ENCODE peak calls at places on chromosomes 3 and 15, in four cellular contexts. D is left lung, B is D721Med, I is activated B cell treated with CpG ODN at 0.5 μM for 24 hours. N is an unnamed sample.
A peak's percentile ranks its signal among the peaks of the same experiment; 100 is the strongest.

GRCh38 chr3:70726966-70727365 is 414.5 kb upstream of the MDFIC2 start:
- DNase-seq in D (no peak), B (no peak), I (no peak), N (no peak)

GRCh38 chr3:18247776-18248310 is 177.3 kb downstream of the SATB1 start:
- DNase-seq in B (no peak), I (no peak), D (no peak), N (no peak)

GRCh38 chr15:40340038-40340739 is 550 bp downstream of the CCDC9B start:
- DNase-seq in B (no peak), D (peak; percentile 61), I (no peak), N (no peak)

GRCh38 chr15:24899367-24899766 is 55.4 kb upstream of the SNRPN start:
- DNase-seq in D (no peak), B (no peak), I (no peak), N (no peak)

GRCh38 chr3:44237161-44237560 is 4.5 kb upstream of the TOPAZ1 start:
- DNase-seq in B (no peak), I (no peak), D (no peak), N (no peak)

GRCh38 chr3:48989126-48989795 is 780 bp upstream of the P4HTM start:
- DNase-seq in B (no peak), D (no peak), I (no peak), N (no peak)

GRCh38 chr3:133258358-133258757 is 141.5 kb upstream of the BFSP2 start:
- DNase-seq in B (no peak), D (no peak), I (no peak), N (no peak)

GRCh38 chr3:167318306-167318705 is 61.8 kb downstream of the ZBBX start:
- DNase-seq in B (no peak), D (no peak), I (no peak), N (no peak)

GRCh38 chr3:127831723-127832172 is 9.4 kb upstream of the MGLL start:
- DNase-seq in D (peak; percentile 53), I (peak; percentile 32), B (no peak), N (peak; percentile 58)

GRCh38 chr3:123656691-123657090 is 71.8 kb upstream of the HACD2 start:
- DNase-seq in B (no peak), I (no peak), D (no peak), N (no peak)
- TF ChIP-seq CTCF in B (peak; percentile 4), I (no peak), D (no peak), N (peak; percentile 63)

GRCh38 chr15:67127334-67127664 is 61.9 kb downstream of the SMAD3 start:
- DNase-seq in B (no peak), D (no peak), I (no peak), N (no peak)
- TF ChIP-seq CTCF in B (no peak), D (no peak), I (no peak), N (no peak)

GRCh38 chr3:38088126-38088525 is 48.8 kb downstream of the ACAA1 start:
- DNase-seq in B (no peak), I (no peak), D (no peak), N (no peak)

GRCh38 chr3:38084019-38084968 is 45.3 kb downstream of the DLEC1 start:
- DNase-seq in D (no peak), B (no peak), I (peak; percentile 21), N (no peak)

GRCh38 chr3:38084969-38085942 is 46.2 kb downstream of the DLEC1 start:
- DNase-seq in D (no peak), I (no peak), B (no peak), N (no peak)

GRCh38 chr3:38086496-38086895 is 47.5 kb downstream of the DLEC1 start:
- DNase-seq in I (no peak), D (no peak), B (no peak), N (no peak)

DNA sequence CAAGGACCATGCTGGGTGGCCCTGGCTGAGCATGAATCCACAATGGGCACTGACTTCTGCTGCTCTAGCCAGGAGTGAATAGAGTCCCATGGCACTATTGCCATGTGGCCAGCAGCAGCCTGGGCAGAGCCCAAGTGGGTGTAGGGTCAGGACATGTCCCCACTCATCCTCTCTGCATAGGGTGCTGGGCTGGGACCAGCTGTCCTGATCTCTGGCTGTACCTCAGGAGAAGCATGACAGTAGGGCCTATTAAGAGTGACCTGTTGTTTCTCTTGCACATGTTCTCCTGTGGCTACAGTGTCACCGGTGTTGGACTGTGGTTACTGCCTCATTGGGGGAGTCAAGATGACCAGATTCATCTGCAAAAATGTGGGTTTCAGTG is 46.9 kb downstream of the DLEC1 start:
- DNase-seq in B (no peak), D (no peak), I (no peak), N (no peak)
- TF ChIP-seq CTCF in B (no peak), D (no peak), I (no peak), N (no peak)

DNA sequence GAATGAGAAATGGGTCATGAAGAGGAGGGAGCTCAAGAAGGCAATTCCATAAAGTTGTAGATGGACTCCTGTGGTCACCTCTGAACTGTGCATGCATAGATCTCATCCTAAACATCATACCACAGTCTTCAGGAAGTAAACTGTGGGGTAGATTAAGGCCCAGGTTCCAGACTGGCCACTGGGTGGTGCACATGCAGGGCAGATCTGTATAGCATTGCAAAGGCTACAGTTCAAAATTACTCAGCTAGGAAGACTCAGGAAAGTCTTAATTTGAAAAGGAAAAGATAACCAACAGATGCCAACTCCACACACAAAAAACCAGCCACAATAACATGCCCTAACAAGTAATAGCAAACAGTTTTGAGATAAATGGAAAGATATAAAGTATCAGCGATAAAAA is 20.3 kb downstream of the KY start:
- DNase-seq in D (no peak), I (no peak), B (no peak), N (no peak)
- TF ChIP-seq CTCF in D (no peak), I (no peak), B (no peak), N (peak; percentile 23)

DNA sequence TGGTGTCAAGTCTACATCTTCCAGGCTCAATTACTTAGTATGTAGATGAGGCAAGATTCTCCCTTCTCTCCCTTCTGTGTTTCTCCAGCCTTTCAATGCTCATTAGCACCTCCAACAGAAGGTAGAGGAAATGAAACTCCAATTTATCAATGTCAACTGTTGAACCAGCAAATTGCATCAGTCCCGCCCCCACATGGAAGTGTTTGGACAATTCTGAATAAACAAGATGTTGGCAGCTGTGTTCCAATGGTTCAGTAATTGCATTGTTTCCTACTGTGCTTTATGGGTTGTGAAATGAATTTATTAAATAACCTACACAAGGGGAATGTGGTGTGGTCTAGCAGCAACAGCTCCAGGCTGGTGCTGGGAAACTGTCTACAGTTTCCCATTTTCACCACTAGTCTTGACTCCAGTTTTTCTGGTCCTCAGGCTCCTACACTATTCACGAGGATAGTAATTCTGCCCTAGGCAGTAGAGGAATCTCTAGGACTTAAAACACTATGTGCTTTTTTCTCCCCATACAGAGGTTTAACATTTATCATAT is 91.9 kb downstream of the MB21D2 start:
- DNase-seq in I (no peak), B (no peak), D (no peak), N (no peak)
- TF ChIP-seq CTCF in I (no peak), B (no peak), D (no peak), N (peak; percentile 56)

GRCh38 chr3:113764698-113765097 is 17.9 kb downstream of the ATP6V1A start:
- DNase-seq in B (no peak), I (no peak), D (no peak), N (no peak)

GRCh38 chr3:113773381-113773780 is 26.5 kb downstream of the ATP6V1A start:
- DNase-seq in B (no peak), D (no peak), I (no peak), N (no peak)

GRCh38 chr3:113771993-113772392 is 25.2 kb downstream of the ATP6V1A start:
- DNase-seq in I (no peak), B (no peak), D (no peak), N (no peak)

DNA sequence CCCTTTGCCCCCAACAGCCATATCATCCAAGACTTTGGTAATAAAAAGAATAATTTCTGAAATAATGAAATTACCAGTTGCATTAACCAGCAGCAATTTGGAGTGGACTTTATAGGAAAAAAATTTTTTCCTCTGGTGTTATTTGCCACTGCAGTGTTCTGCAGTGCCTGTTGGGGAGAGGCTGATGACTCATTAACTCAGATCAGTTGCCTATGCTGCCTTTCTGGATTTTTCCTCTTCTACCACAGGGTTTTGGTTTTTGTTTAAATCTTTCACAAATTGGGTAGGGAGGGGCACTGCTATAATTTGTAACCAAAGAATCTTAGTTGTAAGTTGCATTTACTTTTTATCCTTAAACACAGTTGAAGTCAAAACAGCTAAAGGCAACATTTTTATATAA is 22.7 kb downstream of the ATP6V1A start:
- DNase-seq in I (no peak), D (no peak), B (no peak), N (no peak)
- TF ChIP-seq CTCF in I (no peak), D (no peak), B (no peak), N (no peak)

N was measured in type B pancreatic cell.